ENCODE peak calls at places on chromosomes 4 and X, in four cellular contexts. One of them, this sample, is unnamed.

GRCh38 chr4:148007303-148007702 is 275.4 kb downstream of the ARHGAP10 start:
- DNase-seq in A549: peak
- DNase-seq in stimulated activated naive CD4-positive, alpha-beta T cell: no peak
- DNase-seq in activated T-cell treated with anti-CD3 and anti-CD28 coated beads, Interleukin-2, amount 50 U/mL, for 1 hour: no peak
- DNase-seq in this sample: no peak

GRCh38 chr4:73450398-73451004 is 14.5 kb downstream of the AFP start:
- DNase-seq in A549: no peak
- DNase-seq in stimulated activated naive CD4-positive, alpha-beta T cell: no peak
- DNase-seq in activated T-cell treated with anti-CD3 and anti-CD28 coated beads, Interleukin-2, amount 50 U/mL, for 1 hour: no peak
- DNase-seq in this sample: no peak

GRCh38 chr4:2247128-2248043 is 5.5 kb upstream of the HAUS3 start:
- DNase-seq in A549: no peak
- DNase-seq in stimulated activated naive CD4-positive, alpha-beta T cell: no peak
- DNase-seq in activated T-cell treated with anti-CD3 and anti-CD28 coated beads, Interleukin-2, amount 50 U/mL, for 1 hour: peak
- DNase-seq in this sample: no peak

GRCh38 chr4:27474691-27475090 is 614.0 kb downstream of the STIM2 start:
- DNase-seq in A549: no peak
- DNase-seq in stimulated activated naive CD4-positive, alpha-beta T cell: no peak
- DNase-seq in activated T-cell treated with anti-CD3 and anti-CD28 coated beads, Interleukin-2, amount 50 U/mL, for 1 hour: no peak
- DNase-seq in this sample: no peak

GRCh38 chr4:128853741-128854140 is 44.2 kb downstream of the JADE1 start:
- DNase-seq in A549: no peak
- DNase-seq in stimulated activated naive CD4-positive, alpha-beta T cell: no peak
- DNase-seq in activated T-cell treated with anti-CD3 and anti-CD28 coated beads, Interleukin-2, amount 50 U/mL, for 1 hour: no peak
- DNase-seq in this sample: no peak

GRCh38 chr4:153038493-153039311 is 102.6 kb downstream of the FHDC1 start:
- DNase-seq in A549: no peak
- DNase-seq in stimulated activated naive CD4-positive, alpha-beta T cell: no peak
- DNase-seq in activated T-cell treated with anti-CD3 and anti-CD28 coated beads, Interleukin-2, amount 50 U/mL, for 1 hour: no peak
- DNase-seq in this sample: no peak

GRCh38 chrX:9133426-9133825 is 99.5 kb upstream of the FAM9B start:
- DNase-seq in A549: no peak
- DNase-seq in stimulated activated naive CD4-positive, alpha-beta T cell: no peak
- DNase-seq in activated T-cell treated with anti-CD3 and anti-CD28 coated beads, Interleukin-2, amount 50 U/mL, for 1 hour: no peak
- DNase-seq in this sample: no peak

GRCh38 chr4:178142724-178143123 is 700.5 kb upstream of the AGA start:
- DNase-seq in A549: no peak
- DNase-seq in stimulated activated naive CD4-positive, alpha-beta T cell: no peak
- DNase-seq in activated T-cell treated with anti-CD3 and anti-CD28 coated beads, Interleukin-2, amount 50 U/mL, for 1 hour: no peak
- DNase-seq in this sample: no peak

GRCh38 chr4:61583696-61584095 is 383.6 kb downstream of the ADGRL3 start:
- DNase-seq in A549: no peak
- DNase-seq in stimulated activated naive CD4-positive, alpha-beta T cell: no peak
- DNase-seq in activated T-cell treated with anti-CD3 and anti-CD28 coated beads, Interleukin-2, amount 50 U/mL, for 1 hour: no peak
- DNase-seq in this sample: no peak

GRCh38 chrX:3550160-3550765 is 163.2 kb downstream of the PRKX start:
- DNase-seq in A549: peak
- DNase-seq in stimulated activated naive CD4-positive, alpha-beta T cell: no peak
- DNase-seq in activated T-cell treated with anti-CD3 and anti-CD28 coated beads, Interleukin-2, amount 50 U/mL, for 1 hour: no peak
- DNase-seq in this sample: no peak

GRCh38 chrX:7318661-7319060 is 170.7 kb upstream of the PUDP start:
- DNase-seq in A549: no peak
- DNase-seq in stimulated activated naive CD4-positive, alpha-beta T cell: no peak
- DNase-seq in activated T-cell treated with anti-CD3 and anti-CD28 coated beads, Interleukin-2, amount 50 U/mL, for 1 hour: no peak
- DNase-seq in this sample: no peak

GRCh38 chr4:181541396-181541795 is 701.8 kb upstream of the TENM3 start:
- DNase-seq in A549: no peak
- DNase-seq in stimulated activated naive CD4-positive, alpha-beta T cell: no peak
- DNase-seq in activated T-cell treated with anti-CD3 and anti-CD28 coated beads, Interleukin-2, amount 50 U/mL, for 1 hour: no peak
- DNase-seq in this sample: no peak

GRCh38 chr4:8742546-8742945 is 129.1 kb downstream of the HMX1 start:
- DNase-seq in A549: no peak
- DNase-seq in stimulated activated naive CD4-positive, alpha-beta T cell: no peak
- DNase-seq in activated T-cell treated with anti-CD3 and anti-CD28 coated beads, Interleukin-2, amount 50 U/mL, for 1 hour: no peak
- DNase-seq in this sample: no peak

GRCh38 chr4:70365479-70365878 is 4.9 kb downstream of the SMR3A start:
- DNase-seq in A549: no peak
- DNase-seq in stimulated activated naive CD4-positive, alpha-beta T cell: no peak
- DNase-seq in activated T-cell treated with anti-CD3 and anti-CD28 coated beads, Interleukin-2, amount 50 U/mL, for 1 hour: no peak
- DNase-seq in this sample: no peak

GRCh38 chr4:128228021-128228571 is 59.5 kb downstream of the PGRMC2 start:
- DNase-seq in A549: no peak
- DNase-seq in stimulated activated naive CD4-positive, alpha-beta T cell: no peak
- DNase-seq in activated T-cell treated with anti-CD3 and anti-CD28 coated beads, Interleukin-2, amount 50 U/mL, for 1 hour: no peak
- DNase-seq in this sample: no peak

GRCh38 chr4:7871356-7871755 is 68.3 kb downstream of the AFAP1 start:
- DNase-seq in A549: no peak
- DNase-seq in stimulated activated naive CD4-positive, alpha-beta T cell: no peak
- DNase-seq in activated T-cell treated with anti-CD3 and anti-CD28 coated beads, Interleukin-2, amount 50 U/mL, for 1 hour: no peak
- DNase-seq in this sample: no peak

GRCh38 chr4:94767446-94767845 is 9.7 kb downstream of the BMPR1B start:
- DNase-seq in A549: no peak
- DNase-seq in stimulated activated naive CD4-positive, alpha-beta T cell: no peak
- DNase-seq in activated T-cell treated with anti-CD3 and anti-CD28 coated beads, Interleukin-2, amount 50 U/mL, for 1 hour: no peak
- DNase-seq in this sample: no peak

GRCh38 chr4:140626982-140627381 is 58.2 kb upstream of the UCP1 start:
- DNase-seq in A549: no peak
- DNase-seq in stimulated activated naive CD4-positive, alpha-beta T cell: no peak
- DNase-seq in activated T-cell treated with anti-CD3 and anti-CD28 coated beads, Interleukin-2, amount 50 U/mL, for 1 hour: no peak
- DNase-seq in this sample: no peak

GRCh38 chr4:89899854-89900253 is 5.2 kb downstream of the MMRN1 start:
- DNase-seq in A549: no peak
- DNase-seq in stimulated activated naive CD4-positive, alpha-beta T cell: no peak
- DNase-seq in activated T-cell treated with anti-CD3 and anti-CD28 coated beads, Interleukin-2, amount 50 U/mL, for 1 hour: no peak
- DNase-seq in this sample: no peak

GRCh38 chr4:23889814-23890269 is at the start of gene PPARGC1A:
- DNase-seq in A549: no peak
- DNase-seq in stimulated activated naive CD4-positive, alpha-beta T cell: no peak
- DNase-seq in activated T-cell treated with anti-CD3 and anti-CD28 coated beads, Interleukin-2, amount 50 U/mL, for 1 hour: no peak
- DNase-seq in this sample: peak

GRCh38 chrX:42978655-42979379 is 200.9 kb upstream of the PPP1R2C start:
- DNase-seq in A549: no peak
- DNase-seq in stimulated activated naive CD4-positive, alpha-beta T cell: no peak
- DNase-seq in activated T-cell treated with anti-CD3 and anti-CD28 coated beads, Interleukin-2, amount 50 U/mL, for 1 hour: no peak
- DNase-seq in this sample: no peak

GRCh38 chr4:139913398-139913990 is 240.5 kb downstream of the MAML3 start:
- DNase-seq in A549: no peak
- DNase-seq in stimulated activated naive CD4-positive, alpha-beta T cell: no peak
- DNase-seq in activated T-cell treated with anti-CD3 and anti-CD28 coated beads, Interleukin-2, amount 50 U/mL, for 1 hour: no peak
- DNase-seq in this sample: no peak

GRCh38 chr4:73222466-73223257 is 35.9 kb downstream of the ANKRD17 start:
- DNase-seq in A549: peak
- DNase-seq in stimulated activated naive CD4-positive, alpha-beta T cell: peak
- DNase-seq in activated T-cell treated with anti-CD3 and anti-CD28 coated beads, Interleukin-2, amount 50 U/mL, for 1 hour: no peak
- DNase-seq in this sample: peak

GRCh38 chr4:98468744-98469143 is 189.7 kb downstream of the TSPAN5 start:
- DNase-seq in A549: no peak
- DNase-seq in stimulated activated naive CD4-positive, alpha-beta T cell: no peak
- DNase-seq in activated T-cell treated with anti-CD3 and anti-CD28 coated beads, Interleukin-2, amount 50 U/mL, for 1 hour: no peak
- DNase-seq in this sample: no peak

GRCh38 chr4:137363496-137363895 is 168.8 kb downstream of the PCDH18 start:
- DNase-seq in A549: no peak
- DNase-seq in stimulated activated naive CD4-positive, alpha-beta T cell: no peak
- DNase-seq in activated T-cell treated with anti-CD3 and anti-CD28 coated beads, Interleukin-2, amount 50 U/mL, for 1 hour: no peak
- DNase-seq in this sample: no peak

GRCh38 chrX:46180258-46180687 is 364.9 kb downstream of the ZNF674 start:
- DNase-seq in A549: no peak
- DNase-seq in stimulated activated naive CD4-positive, alpha-beta T cell: no peak
- DNase-seq in activated T-cell treated with anti-CD3 and anti-CD28 coated beads, Interleukin-2, amount 50 U/mL, for 1 hour: no peak
- DNase-seq in this sample: no peak

GRCh38 chr4:87555751-87556619 is 26.8 kb upstream of the SPARCL1 start:
- DNase-seq in A549: peak
- DNase-seq in stimulated activated naive CD4-positive, alpha-beta T cell: no peak
- DNase-seq in activated T-cell treated with anti-CD3 and anti-CD28 coated beads, Interleukin-2, amount 50 U/mL, for 1 hour: no peak
- DNase-seq in this sample: no peak

GRCh38 chrX:153909024-153909979 is 4.8 kb downstream of the AVPR2 start:
- DNase-seq in A549: no peak
- DNase-seq in stimulated activated naive CD4-positive, alpha-beta T cell: no peak
- DNase-seq in activated T-cell treated with anti-CD3 and anti-CD28 coated beads, Interleukin-2, amount 50 U/mL, for 1 hour: no peak
- DNase-seq in this sample: no peak

GRCh38 chrX:41449615-41450014 is 2.5 kb downstream of the NYX start:
- DNase-seq in A549: no peak
- DNase-seq in stimulated activated naive CD4-positive, alpha-beta T cell: no peak
- DNase-seq in activated T-cell treated with anti-CD3 and anti-CD28 coated beads, Interleukin-2, amount 50 U/mL, for 1 hour: no peak
- DNase-seq in this sample: peak

GRCh38 chr4:52979020-52979419 is 116.9 kb downstream of the RASL11B start:
- DNase-seq in A549: no peak
- DNase-seq in stimulated activated naive CD4-positive, alpha-beta T cell: no peak
- DNase-seq in activated T-cell treated with anti-CD3 and anti-CD28 coated beads, Interleukin-2, amount 50 U/mL, for 1 hour: no peak
- DNase-seq in this sample: no peak

GRCh38 chrX:39972340-39972739 is 125.4 kb downstream of the BCOR start:
- DNase-seq in A549: no peak
- DNase-seq in stimulated activated naive CD4-positive, alpha-beta T cell: no peak
- DNase-seq in activated T-cell treated with anti-CD3 and anti-CD28 coated beads, Interleukin-2, amount 50 U/mL, for 1 hour: no peak
- DNase-seq in this sample: no peak

GRCh38 chrX:84339507-84340364 is 151.7 kb upstream of the RPS6KA6 start:
- DNase-seq in A549: peak
- DNase-seq in stimulated activated naive CD4-positive, alpha-beta T cell: no peak
- DNase-seq in activated T-cell treated with anti-CD3 and anti-CD28 coated beads, Interleukin-2, amount 50 U/mL, for 1 hour: no peak
- DNase-seq in this sample: peak